ENCODE peak calls at places on chromosomes 16 and 17, in four cellular contexts. T is cerebellum, G is pancreas, I is head of caudate nucleus. A is an unnamed sample.

GRCh38 chr17:39099686-39100293 is 51.6 kb downstream of the PLXDC1 start:
- DNase-seq in T (no peak), G (no peak), I (no peak), A (no peak)

GRCh38 chr16:57476546-57477410 is 9.5 kb downstream of the DOK4 start:
- DNase-seq in T (no peak), G (no peak), I (no peak), A (no peak)

GRCh38 chr16:57256601-57257395 is 11.7 kb downstream of the ARL2BP start:
- DNase-seq in T (no peak), G (no peak), I (no peak), A (no peak)

GRCh38 chr17:4934173-4934979 is 2.3 kb downstream of the GP1BA start:
- DNase-seq in T (peak; percentile 63), G (no peak), I (no peak), A (peak; percentile 50)

GRCh38 chr17:38443356-38444026 is 15.2 kb downstream of the ARHGAP23 start:
- DNase-seq in T (no peak), G (no peak), I (no peak), A (no peak)

GRCh38 chr17:35553310-35553709 is 7.3 kb downstream of the SLFN14 start:
- DNase-seq in T (no peak), G (no peak), I (no peak), A (no peak)

GRCh38 chr17:80183581-80184422 is 14.0 kb downstream of the CARD14 start:
- DNase-seq in T (no peak), G (no peak), I (no peak), A (no peak)

GRCh38 chr16:77946834-77947233 is 75.5 kb upstream of the CLEC3A start:
- DNase-seq in T (peak; percentile 39), G (no peak), I (no peak), A (no peak)

GRCh38 chr16:78684040-78684611 is 584.7 kb downstream of the WWOX start:
- DNase-seq in T (no peak), G (no peak), I (no peak), A (no peak)

GRCh38 chr17:62178579-62178978 is 113.5 kb upstream of the MED13 start:
- DNase-seq in T (no peak), G (no peak), I (no peak), A (no peak)

GRCh38 chr16:51968756-51969155 is 578.2 kb downstream of the TOX3 start:
- DNase-seq in T (no peak), G (no peak), I (no peak), A (no peak)

GRCh38 chr16:15949210-15950166 is at the start of gene ABCC1:
- DNase-seq in T (peak; percentile 83), G (peak; percentile 21), I (no peak), A (peak; percentile 83)

GRCh38 chr16:65622161-65622560 is 500.3 kb upstream of the CDH11 start:
- DNase-seq in T (no peak), G (no peak), I (no peak), A (no peak)

GRCh38 chr17:45147102-45147580 is 1.1 kb upstream of the HEXIM1 start:
- DNase-seq in T (peak; percentile 57), G (no peak), I (no peak), A (no peak)

GRCh38 chr17:6995500-6996255 is at the start of gene ALOX12:
- DNase-seq in T (no peak), G (no peak), I (no peak), A (no peak)

GRCh38 chr16:67112591-67113399 is 3.1 kb downstream of the PHAF1 start:
- DNase-seq in T (no peak), G (no peak), I (no peak), A (no peak)

GRCh38 chr17:67994827-67995567 is 1.3 kb downstream of the C17orf58 start:
- DNase-seq in T (peak; percentile 72), G (peak; percentile 35), I (no peak), A (no peak)

GRCh38 chr16:27691717-27692116 is 141.8 kb downstream of the KATNIP start:
- DNase-seq in T (no peak), G (no peak), I (no peak), A (no peak)

GRCh38 chr17:41739661-41740352 is 5.4 kb upstream of the HAP1 start:
- DNase-seq in T (no peak), G (no peak), I (no peak), A (no peak)

GRCh38 chr17:30021708-30022317 is 80.4 kb downstream of the EFCAB5 start:
- DNase-seq in T (peak; percentile 41), G (no peak), I (peak; percentile 39), A (peak; percentile 49)

GRCh38 chr17:49548506-49549310 is 27.0 kb upstream of the NXPH3 start:
- DNase-seq in T (no peak), G (no peak), I (no peak), A (peak; percentile 65)

GRCh38 chr17:17151962-17152361 is 54.2 kb downstream of the PLD6 start:
- DNase-seq in T (no peak), G (peak; percentile 36), I (peak; percentile 83), A (no peak)

GRCh38 chr17:45371414-45372324 is 54.8 kb upstream of the MAP3K14 start:
- DNase-seq in T (peak; percentile 53), G (peak; percentile 71), I (peak; percentile 43), A (peak; percentile 90)

GRCh38 chr16:29290631-29291247 is 115.8 kb downstream of the NPIPB11 start:
- DNase-seq in T (no peak), G (peak; percentile 96), I (peak; percentile 27), A (peak; percentile 93)

A was measured in T47D.